ENCODE peak calls at places on chromosomes 12 and 14, in four cellular contexts. B is Peyer's patch, N is pancreas, X is transverse colon. E is an unnamed sample. For H3K4me1, the result is how much of the 10 kb centered on the place peaks cover.

GRCh38 chr14:33933386-33933934 is 17.4 kb downstream of the EGLN3 start:
- DNase-seq in B (no peak), N (no peak), X (no peak), E (no peak)

GRCh38 chr14:103626150-103626850 is 2.7 kb upstream of the KLC1 start:
- DNase-seq in B (no peak), N (no peak), X (peak), E (no peak)

GRCh38 chr12:23929906-23930305 is 19.6 kb downstream of the SOX5 start:
- DNase-seq in B (no peak), N (no peak), X (no peak), E (no peak)

GRCh38 chr12:106508966-106509365 is 73.8 kb upstream of the RFX4 start:
- DNase-seq in B (no peak), N (no peak), X (no peak), E (no peak)

GRCh38 chr14:101977311-101978071 is 13.1 kb downstream of the DYNC1H1 start:
- DNase-seq in B (no peak), N (no peak), X (no peak), E (no peak)

GRCh38 chr12:122836027-122836921 is 1.0 kb downstream of the HIP1R start:
- DNase-seq in B (peak), N (no peak), X (peak), E (no peak)

GRCh38 chr14:58426819-58427288 is 477 bp downstream of the TIMM9 start:
- DNase-seq in B (peak), N (peak), X (peak), E (peak)

GRCh38 chr14:75654127-75654732 is 6.4 kb downstream of the ERG28 start:
- DNase-seq in B (peak), N (peak), X (peak), E (peak)

GRCh38 chr14:99268776-99269510 is 3.1 kb downstream of the BCL11B start:
- DNase-seq in B (peak), N (no peak), X (no peak), E (no peak)
- H3K4me1 ChIP-seq in B (under half), N (under half), X (under half), E (under half)

DNA sequence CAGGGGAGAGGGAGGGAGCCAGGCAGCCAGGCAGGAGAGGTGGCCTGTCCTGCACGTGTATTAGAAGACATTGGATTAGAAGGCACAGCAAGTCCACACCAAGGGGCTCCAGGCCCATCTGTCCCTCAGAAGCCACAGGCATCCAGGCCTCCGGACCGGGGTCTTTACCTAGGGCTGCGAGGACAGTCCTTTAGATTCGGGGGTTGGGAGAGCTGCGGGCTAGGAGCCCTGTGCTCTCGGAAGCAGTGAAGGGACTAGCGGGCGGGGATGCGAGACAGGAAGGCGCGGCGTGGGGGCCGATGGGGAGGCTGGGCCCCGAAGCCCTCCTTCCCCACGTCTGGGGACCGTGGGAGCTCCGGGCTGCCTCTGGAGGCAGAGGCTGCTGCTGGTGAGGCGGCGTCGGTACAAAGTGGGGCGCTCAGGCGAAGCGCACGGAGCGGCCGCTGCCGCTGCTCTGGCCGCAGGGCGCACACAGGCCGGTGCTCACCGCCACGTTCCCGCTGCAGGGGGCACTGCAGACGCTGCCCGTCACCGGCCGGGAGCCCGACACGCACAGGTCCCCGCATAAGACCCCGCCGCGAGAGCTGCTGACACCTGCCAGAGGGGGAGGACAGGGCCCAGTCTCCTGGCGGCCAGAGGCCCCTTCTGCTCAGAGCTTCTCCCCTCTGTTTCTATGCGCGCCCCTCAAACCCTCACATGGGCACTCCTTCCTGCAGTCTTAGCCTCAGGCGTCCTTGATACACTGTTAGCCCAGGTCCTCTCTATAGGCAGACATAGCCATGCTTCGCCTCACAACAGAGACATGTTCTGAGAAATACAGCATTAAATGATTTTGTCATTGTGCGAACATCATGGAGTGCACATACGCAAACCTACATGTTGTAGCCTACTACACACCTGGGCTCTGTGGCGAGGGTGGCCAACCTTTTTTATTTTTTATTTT is 17.3 kb downstream of the KRT7 start:
- DNase-seq in B (no peak), N (peak), X (no peak), E (no peak)
- TF ChIP-seq CTCF in B (no peak), N (no peak), X (no peak), E (no peak)

GRCh38 chr12:132310181-132311040 is 19.0 kb downstream of the GALNT9 start:
- DNase-seq in B (no peak), N (peak), X (no peak), E (no peak)

GRCh38 chr12:132313182-132313581 is 16.2 kb downstream of the GALNT9 start:
- DNase-seq in B (no peak), N (no peak), X (no peak), E (no peak)

GRCh38 chr12:132312516-132312915 is 16.9 kb downstream of the GALNT9 start:
- DNase-seq in B (no peak), N (peak), X (no peak), E (no peak)

GRCh38 chr12:132309162-132310086 is 20.0 kb downstream of the GALNT9 start:
- DNase-seq in B (no peak), N (peak), X (no peak), E (no peak)

DNA sequence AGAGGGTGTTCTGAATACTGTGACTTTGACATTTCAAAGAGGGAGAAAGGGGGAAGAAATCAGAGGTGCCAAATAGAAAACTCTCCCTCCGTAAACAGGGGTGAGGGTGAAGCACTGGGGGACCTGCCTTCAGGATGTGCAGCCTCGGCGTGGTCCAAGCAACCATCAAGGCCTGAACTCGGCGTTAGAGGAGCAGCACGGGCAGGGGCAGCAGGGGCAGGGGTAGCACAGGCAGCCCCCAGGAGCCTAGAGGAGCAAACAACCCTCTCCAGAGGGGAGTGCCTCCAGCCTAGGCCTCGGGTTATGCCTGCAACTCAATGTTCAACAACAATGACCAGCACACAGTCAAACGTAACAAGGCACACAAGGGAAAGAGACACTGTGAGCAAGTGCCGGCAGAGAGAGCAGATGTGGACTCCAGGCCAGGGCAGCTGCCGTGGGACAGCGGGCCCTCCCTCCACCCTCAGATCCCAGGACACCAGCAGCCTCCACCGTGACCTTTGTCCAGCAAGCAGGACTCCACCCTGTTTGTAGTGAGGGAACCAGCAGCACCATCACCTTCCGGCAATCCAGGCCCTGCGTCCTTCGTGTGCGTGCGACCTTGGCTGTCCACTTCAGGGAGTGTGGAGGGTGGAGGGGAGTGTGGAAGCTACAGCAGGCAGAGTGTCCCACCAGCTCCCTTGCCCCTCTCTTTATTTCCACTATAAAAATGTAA is 18.0 kb downstream of the GALNT9 start:
- DNase-seq in B (no peak), N (peak), X (no peak), E (no peak)
- H3K4me1 ChIP-seq in B (under half), N (under half), X (under half), E (under half)

GRCh38 chr12:21962821-21963220 is 21.6 kb upstream of the ABCC9 start:
- DNase-seq in B (no peak), N (no peak), X (no peak), E (no peak)
- TF ChIP-seq CTCF in B (no peak), N (no peak), X (no peak), E (no peak)

DNA sequence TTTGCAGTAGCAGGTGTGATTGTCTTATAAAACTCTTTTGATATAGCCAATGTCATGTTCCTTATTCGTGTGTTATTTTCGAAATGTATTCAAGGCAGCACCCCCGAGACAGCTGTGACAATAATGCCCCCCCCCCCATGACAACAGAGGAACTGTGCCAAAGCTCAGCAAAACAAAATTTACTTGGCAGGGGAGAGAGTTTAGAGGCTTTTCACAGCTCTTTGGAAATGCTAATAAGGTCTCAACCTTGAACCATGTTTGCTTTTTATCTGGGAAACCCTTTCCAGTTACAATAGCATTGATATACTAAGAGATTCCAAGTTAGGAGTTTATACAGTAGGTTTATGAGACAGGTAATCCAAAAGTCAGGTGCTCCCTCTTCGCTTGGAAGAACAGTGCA is 56.4 kb upstream of the USP44 start:
- DNase-seq in B (no peak), N (no peak), X (no peak), E (no peak)
- H3K4me1 ChIP-seq in B (under half), N (under half), X (under half), E (under half)

GRCh38 chr14:21106506-21107359 is 5.9 kb downstream of the TMEM253 start:
- DNase-seq in B (peak), N (peak), X (peak), E (peak)
- TF ChIP-seq CTCF in B (peak), N (peak), X (peak), E (peak)